ENCODE peak calls at places on chromosomes 13 and 19, in eight cellular contexts. J is neural progenitor cell, T is PC-3, V is HCT116, O is GM23248, Q is SK-N-SH, P is GM23338, H is MM.1S. X is an unnamed sample. For H3K79me2, the result is how much of the 10 kb centered on the place peaks cover.

GRCh38 chr13:50826035-50826434 is 17.5 kb downstream of the DLEU7 start:
- DNase-seq in P (peak), H (no peak), O (no peak), Q (no peak), V (no peak), J (no peak), T (no peak), X (no peak)

GRCh38 chr13:24606486-24607170 is 73.6 kb upstream of the ATP12A start:
- DNase-seq in Q (peak), P (no peak), T (no peak), H (no peak), V (no peak), J (no peak), O (no peak), X (no peak)

GRCh38 chr13:109810761-109811510 is 24.6 kb upstream of the IRS2 start:
- DNase-seq in T (no peak), V (no peak), Q (no peak), O (peak), P (no peak), H (no peak), J (no peak), X (no peak)

GRCh38 chr13:89520468-89520867 is 1827.0 kb upstream of the MIR17HG start:
- DNase-seq in J (no peak), P (no peak), T (peak), O (no peak), Q (no peak), V (no peak), H (no peak), X (no peak)

GRCh38 chr19:12723383-12723642 is 419 bp downstream of the TNPO2 start:
- DNase-seq in Q (no peak), H (peak), V (no peak), T (no peak), P (peak), J (peak), O (peak), X (peak)

GRCh38 chr19:12984143-12984627 is 11.1 kb upstream of the NFIX start:
- DNase-seq in H (no peak), P (no peak), Q (no peak), J (no peak), V (no peak), O (peak), T (no peak), X (no peak)

GRCh38 chr13:49265822-49266221 is 18.1 kb downstream of the CDADC1 start:
- DNase-seq in J (no peak), Q (no peak), H (no peak), O (peak), P (no peak), T (no peak), V (no peak), X (no peak)

GRCh38 chr13:90287521-90287920 is 1060.0 kb upstream of the MIR17HG start:
- DNase-seq in J (no peak), H (no peak), V (no peak), T (no peak), P (no peak), O (no peak), Q (no peak), X (no peak)

GRCh38 chr19:4473011-4473410 is 914 bp downstream of the HDGFL2 start:
- DNase-seq in T (no peak), O (no peak), V (no peak), H (no peak), J (peak), P (no peak), Q (peak), X (no peak)

GRCh38 chr13:49690990-49691886 is at the start of gene EBPL:
- DNase-seq in T (peak), O (peak), J (peak), P (peak), Q (peak), V (peak), H (peak), X (peak)

GRCh38 chr19:9165256-9165655 is 13.5 kb upstream of the OR7D2 start:
- DNase-seq in O (peak), J (no peak), Q (no peak), V (no peak), H (no peak), T (no peak), P (no peak), X (no peak)

GRCh38 chr19:9161427-9161826 is 17.4 kb upstream of the OR7D2 start:
- DNase-seq in T (no peak), H (no peak), V (no peak), O (no peak), P (no peak), Q (no peak), J (no peak), X (no peak)

GRCh38 chr19:9155591-9155990 is 15.4 kb downstream of the ZNF317 start:
- DNase-seq in J (no peak), O (no peak), T (no peak), P (no peak), V (no peak), H (no peak), Q (no peak), X (no peak)

GRCh38 chr19:9156304-9156703 is 16.1 kb downstream of the ZNF317 start:
- DNase-seq in J (no peak), Q (no peak), P (no peak), O (no peak), T (no peak), H (no peak), V (no peak), X (peak)

DNA sequence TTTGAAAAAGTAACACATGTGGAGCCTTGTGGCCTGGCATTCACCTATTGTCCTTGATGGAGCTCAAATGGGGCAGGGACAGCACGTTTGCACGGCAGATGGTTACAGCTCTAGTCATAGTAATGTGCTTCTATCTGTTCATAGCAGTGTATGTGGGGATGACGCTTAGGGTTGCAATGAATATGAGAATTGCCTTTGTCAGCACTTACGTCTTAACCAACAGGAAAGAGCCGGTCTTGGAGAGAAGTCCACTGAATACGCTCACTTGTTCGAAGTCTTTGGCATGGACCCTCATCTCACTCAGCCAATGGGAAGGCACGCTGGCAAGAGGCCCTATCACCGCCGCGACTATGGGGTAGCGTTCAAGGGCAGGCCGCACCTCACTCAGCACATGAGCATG is 18.9 kb upstream of the OR7D2 start:
- DNase-seq in O (no peak), V (no peak), H (no peak), Q (no peak), T (no peak), P (no peak), J (no peak), X (no peak)
- TF ChIP-seq EZH2phosphoT487 in O (no peak), V (no peak), H (no peak), Q (no peak), T (no peak), P (no peak), J (no peak), X (no peak)

DNA sequence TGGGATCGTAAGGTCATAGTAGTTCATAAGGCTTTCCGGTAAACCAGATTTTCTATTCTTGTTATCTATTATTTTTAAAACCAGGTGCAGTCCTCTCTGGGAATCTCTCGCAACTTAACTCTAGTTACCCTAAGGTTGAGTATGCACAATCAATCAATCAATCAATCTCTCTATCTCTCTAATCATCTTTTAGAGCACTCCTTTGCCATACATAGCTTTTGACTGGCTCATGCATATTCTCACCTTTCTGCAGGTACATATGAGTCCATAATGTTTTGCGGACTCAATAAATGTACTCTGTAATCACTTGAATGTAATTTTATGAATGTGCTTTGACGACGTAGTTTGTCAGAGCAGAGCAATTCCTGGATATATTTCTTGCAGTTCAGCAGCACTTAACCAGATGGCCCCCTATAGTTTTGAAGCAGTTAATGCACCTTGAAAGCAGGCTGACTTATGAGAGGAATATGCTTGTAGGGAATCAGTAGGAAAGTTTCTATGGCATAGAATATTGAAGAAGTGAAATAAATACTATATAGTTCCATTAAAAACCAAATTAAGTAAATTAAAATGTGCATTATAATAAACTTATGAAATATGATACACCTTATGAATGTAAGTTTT is 524.7 kb downstream of the GPC5 start:
- DNase-seq in V (no peak), J (peak), H (no peak), O (no peak), P (peak), T (no peak), Q (peak), X (peak)
- H3K4me2 ChIP-seq in V (no peak), J (no peak), H (no peak), O (no peak), P (no peak), T (no peak), Q (no peak), X (no peak)

DNA sequence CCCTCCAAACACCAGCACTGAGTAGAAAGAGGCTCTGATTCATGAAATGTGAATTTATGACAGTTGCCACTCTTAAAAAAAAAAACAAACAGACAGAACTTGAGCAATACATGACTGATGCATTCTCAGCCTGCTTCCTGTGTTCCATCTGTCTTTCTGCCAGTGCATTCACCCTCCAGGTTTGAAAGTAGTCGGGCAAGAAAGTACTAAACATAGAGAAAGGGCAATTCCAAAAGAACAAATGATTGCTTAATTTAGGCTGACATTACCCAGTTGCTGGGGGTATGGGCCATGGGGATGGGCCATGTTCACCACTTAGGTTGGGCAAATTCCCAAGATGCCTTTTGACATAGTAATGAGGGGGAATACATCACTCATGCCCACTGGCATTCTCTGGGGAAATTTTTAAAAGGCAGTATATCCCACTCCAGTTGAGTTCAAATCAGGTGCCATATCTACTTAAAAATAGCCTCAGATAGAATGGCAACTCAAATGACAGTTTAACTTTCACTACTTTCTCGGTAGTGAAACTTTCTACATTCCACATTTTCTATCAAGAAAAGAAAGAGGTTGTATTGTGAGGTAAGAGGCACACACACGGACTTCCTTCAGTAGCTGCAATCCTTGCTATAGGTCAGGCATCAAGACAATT is 5.5 kb downstream of the STARD13 start:
- DNase-seq in T (peak), V (no peak), H (no peak), Q (no peak), O (peak), J (no peak), P (no peak), X (no peak)
- H3K79me2 ChIP-seq in T (half or more), V (under half), H (under half), Q (half or more), O (half or more), J (under half), P (under half), X (under half)

GRCh38 chr19:5803752-5804515 is 933 bp upstream of the NRTN start:
- DNase-seq in P (peak), T (peak), J (peak), H (peak), V (peak), Q (peak), O (peak), X (peak)

GRCh38 chr19:5803441-5803751 is 1.5 kb upstream of the NRTN start:
- DNase-seq in T (no peak), H (no peak), P (no peak), Q (no peak), J (no peak), O (no peak), V (no peak), X (no peak)

GRCh38 chr19:5806133-5806489 is 1.2 kb downstream of the NRTN start:
- DNase-seq in T (no peak), J (no peak), P (no peak), O (no peak), H (no peak), Q (no peak), V (no peak), X (no peak)

GRCh38 chr19:5805465-5806132 is 732 bp downstream of the NRTN start:
- DNase-seq in H (peak), P (peak), J (peak), O (peak), Q (peak), V (no peak), T (peak), X (peak)

DNA sequence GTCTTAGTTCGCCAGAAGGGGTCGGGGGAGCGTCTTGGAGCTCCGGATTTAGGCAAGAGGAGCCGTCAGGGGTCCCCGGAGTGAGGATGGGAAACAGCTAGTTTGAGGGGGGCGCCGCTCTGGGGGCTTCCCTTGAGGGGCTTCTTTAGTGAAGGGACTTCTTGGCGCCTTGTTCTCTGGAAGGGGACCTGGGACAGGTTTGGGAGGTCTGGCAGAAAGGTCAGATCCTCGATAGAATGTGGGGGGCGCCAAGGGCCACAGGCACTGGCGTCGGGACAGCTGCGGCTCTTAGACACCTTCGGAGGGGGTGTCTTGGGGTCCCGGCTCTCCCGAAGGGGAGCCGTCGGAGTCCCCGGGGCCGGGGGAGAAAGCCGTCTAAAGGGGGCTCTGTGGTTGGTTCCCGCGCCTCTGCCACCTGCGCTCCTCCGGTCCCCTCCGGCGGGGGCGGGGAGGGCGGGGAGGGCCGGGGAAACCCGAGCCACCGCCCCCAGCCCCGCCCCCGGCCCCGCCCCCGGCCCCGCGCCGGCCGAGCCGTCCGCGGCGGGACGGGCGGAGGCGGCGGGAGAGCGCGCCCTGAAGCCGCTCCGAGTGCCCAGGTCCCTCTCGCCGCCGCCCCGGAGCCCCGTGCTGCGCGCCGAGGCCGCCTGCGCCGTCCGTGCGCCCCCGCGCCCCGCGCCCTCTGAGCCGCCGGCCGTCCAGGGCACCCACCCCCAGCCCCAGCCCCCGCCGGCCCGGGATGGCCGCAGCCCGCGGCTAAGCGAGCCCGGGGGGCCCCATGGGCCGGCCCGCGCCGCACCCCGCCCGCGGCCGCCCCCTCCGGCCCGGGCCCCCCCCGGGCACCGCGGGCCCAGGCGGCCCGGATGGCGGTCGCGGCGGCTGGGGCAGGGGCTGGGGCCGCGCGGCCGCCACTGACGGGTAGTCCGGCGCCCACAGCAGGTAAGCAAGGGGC is at the start of gene NRTN:
- DNase-seq in V (no peak), Q (peak), J (peak), T (peak), O (no peak), H (peak), P (peak), X (peak)
- TF ChIP-seq EZH2phosphoT487 in V (no peak), Q (no peak), J (no peak), T (no peak), O (no peak), H (no peak), P (no peak), X (no peak)

GRCh38 chr19:10288662-10289166 is 1.0 kb upstream of the ICAM5 start:
- DNase-seq in P (peak), Q (peak), O (peak), H (peak), T (peak), J (peak), V (peak), X (peak)
- H3K4me2 ChIP-seq in P (peak), Q (peak), O (peak), H (peak), T (peak), J (peak), V (peak), X (peak)

DNA sequence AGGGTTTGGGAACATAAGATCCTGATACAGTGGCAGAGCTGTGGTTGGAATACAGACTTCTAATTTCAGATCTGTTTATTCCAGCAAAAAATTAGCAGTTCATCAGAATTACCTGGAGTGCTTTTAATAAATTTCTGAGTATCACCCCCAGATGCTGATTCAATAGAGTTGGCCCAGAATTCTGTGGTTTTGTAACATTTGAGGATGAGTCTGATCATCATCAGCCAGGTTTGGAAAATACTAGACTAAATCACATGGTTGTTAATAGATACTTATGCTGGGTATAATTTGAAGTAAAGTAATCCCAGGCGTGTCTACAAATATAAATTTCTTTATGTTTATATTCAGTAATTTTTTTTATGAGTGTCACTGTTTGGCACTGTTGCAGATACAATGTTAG is 4.8 kb downstream of the USPL1 start:
- DNase-seq in O (peak), P (no peak), H (no peak), T (no peak), V (no peak), Q (no peak), J (no peak), X (no peak)
- H3K79me2 ChIP-seq in O (half or more), P (half or more), H (half or more), T (half or more), V (half or more), Q (half or more), J (half or more), X (half or more)

GRCh38 chr13:37476874-37477273 is 121.7 kb downstream of the POSTN start:
- DNase-seq in Q (no peak), V (no peak), T (no peak), O (peak), H (no peak), P (no peak), J (peak), X (no peak)
- TF ChIP-seq EZH2phosphoT487 in Q (no peak), V (no peak), T (no peak), O (no peak), H (no peak), P (no peak), J (no peak), X (no peak)